ENCODE peak calls at places on chromosomes 16 and 17, in nine cellular contexts. A is transverse colon, J is Peyer's patch, H is colonic mucosa, L is osteoblast, B is uterus, W is H9, V is pancreas, U is keratinocyte. C is an unnamed sample.

GRCh38 chr17:83100220-83100852 is 20.9 kb downstream of the METRNL start:
- DNase-seq in A (peak; percentile 39), J (peak; percentile 54), H (peak; percentile 33), L (peak; percentile 94), B (peak; percentile 32), W (no peak), V (peak; percentile 45), U (no peak), C (no peak)

GRCh38 chr17:16250635-16251034 is 33.6 kb downstream of the PIGL start:
- DNase-seq in A (no peak), J (no peak), H (no peak), L (peak; percentile 64), B (no peak), W (no peak), V (peak; percentile 19), U (no peak), C (no peak)

GRCh38 chr16:28039493-28039892 is 24.0 kb downstream of the GSG1L start:
- DNase-seq in A (no peak), J (no peak), H (no peak), L (no peak), B (no peak), W (no peak), V (no peak), U (no peak), C (no peak)

GRCh38 chr17:58487589-58488427 is at the start of gene HSF5:
- DNase-seq in A (peak; percentile 42), J (no peak), H (no peak), L (no peak), B (no peak), W (peak; percentile 88), V (no peak), U (no peak), C (no peak)

GRCh38 chr17:48644910-48645557 is 18.9 kb upstream of the HOXB9 start:
- DNase-seq in A (no peak), J (no peak), H (peak; percentile 32), L (peak; percentile 62), B (no peak), W (no peak), V (no peak), U (no peak), C (no peak)

GRCh38 chr16:88493879-88494278 is 40.8 kb downstream of the ZFPM1 start:
- DNase-seq in A (no peak), J (no peak), H (no peak), L (no peak), B (no peak), W (no peak), V (no peak), U (no peak), C (no peak)

GRCh38 chr17:75652934-75653549 is 13.9 kb downstream of the RECQL5 start:
- DNase-seq in A (no peak), J (no peak), H (no peak), L (peak; percentile 87), B (no peak), W (peak; percentile 83), V (no peak), U (no peak), C (no peak)

GRCh38 chr16:72715267-72715666 is 332.7 kb downstream of the ZFHX3 start:
- DNase-seq in A (no peak), J (no peak), H (no peak), L (peak; percentile 68), B (no peak), W (no peak), V (no peak), U (no peak), C (no peak)

GRCh38 chr17:57016764-57017116 is 38.8 kb downstream of the SCPEP1 start:
- DNase-seq in A (no peak), J (no peak), H (no peak), L (no peak), B (no peak), W (no peak), V (no peak), U (no peak), C (no peak)

GRCh38 chr16:55502801-55503366 is 6.0 kb upstream of the LPCAT2 start:
- DNase-seq in A (peak; percentile 93), J (peak; percentile 91), H (peak; percentile 96), L (peak; percentile 87), B (peak; percentile 97), W (peak; percentile 32), V (peak; percentile 95), U (no peak), C (peak; percentile 96)

GRCh38 chr16:29009050-29009837 is 24.4 kb downstream of the LAT start:
- DNase-seq in A (no peak), J (no peak), H (no peak), L (peak; percentile 46), B (no peak), W (no peak), V (no peak), U (no peak), C (no peak)

GRCh38 chr17:49365667-49366066 is 3.6 kb upstream of the ZNF652 start:
- DNase-seq in A (no peak), J (peak; percentile 20), H (no peak), L (peak; percentile 90), B (no peak), W (peak; percentile 76), V (no peak), U (no peak), C (no peak)

GRCh38 chr16:51193879-51194278 is 42.8 kb upstream of the SALL1 start:
- DNase-seq in A (no peak), J (no peak), H (no peak), L (no peak), B (no peak), W (no peak), V (no peak), U (no peak), C (no peak)
- TF ChIP-seq CTCF in A (no peak), J (no peak), H (no peak), L (no peak), B (no peak), W (no peak), V (no peak), U (no peak), C (no peak)

GRCh38 chr17:4161179-4161559 is 18.2 kb downstream of the CYB5D2 start:
- DNase-seq in A (no peak), J (no peak), H (no peak), L (peak; percentile 92), B (no peak), W (peak; percentile 71), V (peak; percentile 41), U (peak; percentile 42), C (no peak)
- H3K27ac ChIP-seq in A (no peak overlapping the region), J (no peak overlapping the region), H (no peak overlapping the region), L (peak overlapping the region; percentile 26), B (no peak overlapping the region), W (no peak overlapping the region), V (no peak overlapping the region), U (peak overlapping the region; percentile 69), C (no peak overlapping the region)

GRCh38 chr17:73819440-73820395 is 175.5 kb upstream of the SDK2 start:
- DNase-seq in A (no peak), J (no peak), H (no peak), L (no peak), B (no peak), W (no peak), V (no peak), U (no peak), C (no peak)

GRCh38 chr17:73823684-73824083 is 179.4 kb upstream of the SDK2 start:
- DNase-seq in A (no peak), J (no peak), H (no peak), L (no peak), B (no peak), W (no peak), V (no peak), U (no peak), C (no peak)

GRCh38 chr17:73821665-73822064 is 177.4 kb upstream of the SDK2 start:
- DNase-seq in A (no peak), J (no peak), H (no peak), L (no peak), B (no peak), W (no peak), V (no peak), U (no peak), C (no peak)

GRCh38 chr17:73822371-73822770 is 178.1 kb upstream of the SDK2 start:
- DNase-seq in A (no peak), J (no peak), H (no peak), L (no peak), B (no peak), W (no peak), V (no peak), U (no peak), C (no peak)

DNA sequence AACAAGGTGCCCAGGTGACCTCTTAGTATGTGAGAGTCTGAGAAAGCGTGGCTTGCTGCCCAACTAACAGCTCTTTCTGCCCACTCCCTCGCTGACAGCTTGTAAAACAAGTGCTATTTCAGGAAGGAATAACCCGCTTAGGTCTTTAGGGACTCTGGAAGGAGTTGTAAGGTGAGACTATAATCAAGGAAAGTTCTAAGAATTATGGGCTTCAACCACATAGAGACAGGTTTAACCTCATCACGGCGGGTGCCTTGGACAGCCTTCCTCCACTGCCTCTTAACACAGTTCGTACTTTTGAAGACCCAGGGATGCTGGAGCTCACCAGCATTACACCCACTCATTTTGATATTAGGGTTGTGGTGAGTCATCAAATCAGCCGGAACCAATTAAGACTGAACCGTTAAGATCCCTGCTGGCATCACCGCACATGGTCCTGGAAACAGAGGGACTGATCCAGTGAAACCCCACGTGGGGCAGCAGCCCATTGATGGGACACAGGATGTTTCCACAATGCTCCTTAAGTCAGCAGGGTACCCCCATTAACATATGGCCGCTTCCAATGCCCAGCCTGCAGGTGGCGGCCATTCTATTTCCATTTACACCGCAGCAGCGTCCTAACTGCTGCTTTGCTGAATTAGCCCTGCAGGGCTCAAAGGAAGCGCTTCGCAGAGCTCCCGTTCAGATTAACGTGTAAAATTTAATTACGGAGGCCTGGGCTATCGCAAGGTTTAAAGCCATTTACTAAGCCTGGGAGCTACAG is 176.6 kb upstream of the SDK2 start:
- DNase-seq in A (peak; percentile 23), J (no peak), H (peak; percentile 37), L (no peak), B (no peak), W (peak; percentile 94), V (no peak), U (no peak), C (no peak)
- TF ChIP-seq CTCF in A (peak; percentile 33), J (peak; percentile 21), H (peak; percentile 37), L (no peak), B (no peak), W (peak; percentile 65), V (no peak), U (no peak), C (no peak)

GRCh38 chr16:80570106-80570478 is 29.3 kb downstream of the DYNLRB2 start:
- DNase-seq in A (no peak), J (no peak), H (no peak), L (no peak), B (no peak), W (no peak), V (no peak), U (no peak), C (no peak)
- H3K27ac ChIP-seq in A (no peak overlapping the region), J (no peak overlapping the region), H (no peak overlapping the region), L (peak overlapping the region; percentile 62), B (no peak overlapping the region), W (no peak overlapping the region), V (no peak overlapping the region), U (peak overlapping the region; percentile 33), C (no peak overlapping the region)

GRCh38 chr17:9370464-9370863 is 205.2 kb downstream of the STX8 start:
- DNase-seq in A (no peak), J (no peak), H (no peak), L (no peak), B (no peak), W (no peak), V (no peak), U (no peak), C (no peak)
- TF ChIP-seq CTCF in A (no peak), J (no peak), H (no peak), L (no peak), B (no peak), W (no peak), V (no peak), U (no peak), C (no peak)

GRCh38 chr16:17171250-17172143 is 299.3 kb downstream of the XYLT1 start:
- DNase-seq in A (no peak), J (no peak), H (no peak), L (no peak), B (no peak), W (no peak), V (peak; percentile 30), U (no peak), C (no peak)
- H3K27ac ChIP-seq in A (no peak overlapping the region), J (no peak overlapping the region), H (no peak overlapping the region), L (no peak overlapping the region), B (no peak overlapping the region), W (no peak overlapping the region), V (no peak overlapping the region), U (no peak overlapping the region), C (no peak overlapping the region)

C was measured in ovary.